ENCODE peak calls at places on chromosomes 4 and X, in seven cellular contexts. D is heart left ventricle, K is upper lobe of right lung, O is colonic mucosa, V is RWPE2, G is aorta, X is PC-3. M is an unnamed sample. For H3K27me3 and H3K4me1, the result is how much of the 10 kb centered on the place peaks cover.

GRCh38 chr4:1202526-1203378 is 30.4 kb upstream of the SPON2 start:
- DNase-seq in G (peak), X (no peak), V (peak), O (peak), K (peak), D (no peak), M (no peak)

GRCh38 chr4:57080781-57081650 is 29.2 kb downstream of the IGFBP7 start:
- DNase-seq in V (peak), X (peak), O (no peak), G (peak), K (no peak), D (no peak), M (no peak)

GRCh38 chrX:39163585-39163984 is 362.3 kb downstream of the MID1IP1 start:
- DNase-seq in O (no peak), V (no peak), K (no peak), X (no peak), G (no peak), D (no peak), M (no peak)

GRCh38 chrX:38206036-38206435 is 14.6 kb downstream of the SRPX start:
- DNase-seq in V (no peak), X (no peak), D (no peak), K (no peak), G (no peak), O (no peak), M (no peak)

GRCh38 chr4:28277931-28278330 is 1417.3 kb downstream of the STIM2 start:
- DNase-seq in K (no peak), D (no peak), G (no peak), X (peak), O (no peak), V (no peak), M (no peak)

GRCh38 chr4:119025916-119026661 is 109.5 kb upstream of the MYOZ2 start:
- DNase-seq in K (no peak), O (no peak), G (no peak), X (peak), D (no peak), V (no peak), M (no peak)

GRCh38 chr4:6898763-6899162 is 10.9 kb upstream of the TBC1D14 start:
- DNase-seq in X (no peak), O (no peak), V (no peak), D (no peak), G (no peak), K (no peak), M (no peak)

GRCh38 chr4:141117935-141118334 is 15.3 kb downstream of the RNF150 start:
- DNase-seq in K (no peak), O (no peak), X (no peak), G (no peak), V (no peak), D (no peak), M (no peak)

GRCh38 chr4:86274642-86275041 is 85.2 kb downstream of the MAPK10 start:
- DNase-seq in V (no peak), X (no peak), O (no peak), D (no peak), G (no peak), K (no peak), M (no peak)

GRCh38 chr4:165516281-165516833 is 137.5 kb downstream of the CPE start:
- DNase-seq in D (no peak), V (no peak), O (no peak), G (no peak), K (no peak), X (no peak), M (no peak)

GRCh38 chrX:111511477-111511876 is at the start of gene SERTM2:
- DNase-seq in G (no peak), X (no peak), O (no peak), D (no peak), K (no peak), V (no peak), M (no peak)

GRCh38 chrX:55220119-55220794 is at the start of gene PAGE5:
- DNase-seq in G (no peak), O (no peak), K (no peak), D (no peak), V (no peak), X (no peak), M (no peak)

GRCh38 chrX:150258463-150259430 is 104.4 kb upstream of the MAMLD1 start:
- DNase-seq in X (no peak), G (no peak), K (no peak), V (no peak), O (no peak), D (no peak), M (no peak)

GRCh38 chrX:10414872-10415703 is 205.3 kb downstream of the MID1 start:
- DNase-seq in K (no peak), O (no peak), X (peak), G (no peak), V (no peak), D (no peak), M (no peak)

GRCh38 chr4:10048931-10049655 is 27.8 kb upstream of the SLC2A9 start:
- DNase-seq in X (no peak), G (no peak), K (no peak), O (no peak), V (no peak), D (no peak), M (no peak)

GRCh38 chr4:114658179-114658578 is 59.6 kb downstream of the UGT8 start:
- DNase-seq in D (no peak), K (no peak), X (no peak), V (no peak), G (no peak), O (no peak), M (no peak)

GRCh38 chr4:119750771-119751170 is 122.2 kb upstream of the PDE5A start:
- DNase-seq in D (no peak), X (no peak), K (no peak), V (no peak), G (no peak), O (no peak), M (no peak)

GRCh38 chr4:159608434-159608833 is 505.6 kb downstream of the RAPGEF2 start:
- DNase-seq in O (no peak), V (no peak), G (no peak), X (peak), K (no peak), D (no peak), M (no peak)

GRCh38 chr4:173370130-173370476 is 651 bp upstream of the SAP30 start:
- DNase-seq in X (no peak), K (peak), D (peak), O (no peak), G (peak), V (no peak), M (peak)

GRCh38 chrX:154540897-154541535 is 5.6 kb downstream of the G6PD start:
- DNase-seq in X (peak), V (peak), O (no peak), D (no peak), G (no peak), K (peak), M (no peak)

GRCh38 chrX:54639346-54640102 is 109.5 kb downstream of the GNL3L start:
- DNase-seq in O (peak), G (peak), X (peak), K (peak), D (peak), V (peak), M (peak)

GRCh38 chr4:70603856-70604255 is 11.8 kb downstream of the AMBN start:
- DNase-seq in O (no peak), G (no peak), D (no peak), X (no peak), K (no peak), V (no peak), M (no peak)

GRCh38 chrX:16868920-16869319 is 1.2 kb downstream of the RBBP7 start:
- DNase-seq in O (no peak), K (no peak), X (no peak), G (no peak), V (no peak), D (no peak), M (no peak)

GRCh38 chr4:38177792-38178665 is 217.8 kb downstream of the PTTG2 start:
- DNase-seq in X (no peak), D (peak), K (peak), V (no peak), O (peak), G (peak), M (peak)

GRCh38 chr4:177404980-177405379 is 37.3 kb downstream of the AGA start:
- DNase-seq in D (no peak), K (no peak), O (no peak), G (no peak), X (no peak), V (no peak), M (no peak)

GRCh38 chrX:41824551-41824950 is 98.8 kb downstream of the CASK start:
- DNase-seq in X (peak), K (no peak), D (no peak), G (no peak), V (no peak), O (peak), M (no peak)

GRCh38 chr4:174828845-174829701 is at the start of gene GLRA3:
- DNase-seq in O (peak), X (peak), D (no peak), K (peak), G (peak), V (peak), M (no peak)

GRCh38 chrX:110402091-110402854 is 43.6 kb downstream of the RTL9 start:
- DNase-seq in K (no peak), V (peak), O (no peak), X (peak), D (no peak), G (no peak), M (no peak)

GRCh38 chr4:80006935-80007744 is 65.9 kb downstream of the ANTXR2 start:
- DNase-seq in X (no peak), D (no peak), V (no peak), G (no peak), O (no peak), K (no peak), M (no peak)

GRCh38 chr4:54959656-54960055 is 165.7 kb downstream of the KDR start:
- DNase-seq in V (no peak), D (no peak), K (no peak), G (no peak), X (no peak), O (no peak), M (no peak)

GRCh38 chr4:13168326-13168725 is 315.8 kb downstream of the RAB28 start:
- DNase-seq in V (no peak), X (no peak), D (no peak), G (no peak), O (no peak), K (no peak), M (no peak)

GRCh38 chrX:22399793-22400192 is 127.1 kb downstream of the CBLL2 start:
- DNase-seq in K (no peak), O (no peak), D (no peak), V (no peak), X (peak), G (no peak), M (no peak)

GRCh38 chrX:22395372-22395771 is 122.7 kb downstream of the CBLL2 start:
- DNase-seq in V (no peak), G (no peak), X (peak), O (no peak), D (no peak), K (no peak), M (no peak)

GRCh38 chrX:22397566-22397965 is 124.9 kb downstream of the CBLL2 start:
- DNase-seq in D (no peak), K (no peak), G (no peak), O (no peak), V (no peak), X (peak), M (no peak)

GRCh38 chrX:22392176-22392814 is 119.6 kb downstream of the CBLL2 start:
- DNase-seq in K (no peak), O (no peak), G (no peak), D (no peak), V (no peak), X (no peak), M (no peak)

GRCh38 chrX:22396408-22396807 is 123.7 kb downstream of the CBLL2 start:
- DNase-seq in V (no peak), O (no peak), D (no peak), X (peak), K (no peak), G (no peak), M (no peak)
- H3K27me3 ChIP-seq in V (under half), O (under half), D (under half), X (under half), K (under half), G (under half), M (under half)

GRCh38 chr4:20279381-20279780 is 27.7 kb downstream of the SLIT2 start:
- DNase-seq in K (no peak), G (no peak), V (no peak), X (peak), D (no peak), O (no peak), M (no peak)

GRCh38 chr4:20287246-20287645 is 35.5 kb downstream of the SLIT2 start:
- DNase-seq in V (no peak), K (no peak), D (no peak), G (no peak), X (no peak), O (no peak), M (no peak)

GRCh38 chr4:20281453-20281852 is 29.7 kb downstream of the SLIT2 start:
- DNase-seq in K (no peak), O (no peak), D (no peak), G (no peak), X (no peak), V (no peak), M (no peak)

GRCh38 chr4:20284990-20285389 is 33.3 kb downstream of the SLIT2 start:
- DNase-seq in V (no peak), O (no peak), D (no peak), G (no peak), K (no peak), X (peak), M (no peak)

GRCh38 chr4:20283039-20283438 is 31.3 kb downstream of the SLIT2 start:
- DNase-seq in G (no peak), X (no peak), O (no peak), V (no peak), K (no peak), D (no peak), M (no peak)
- H3K4me1 ChIP-seq in G (under half), X (under half), O (under half), V (under half), K (under half), D (under half), M (under half)

DNA sequence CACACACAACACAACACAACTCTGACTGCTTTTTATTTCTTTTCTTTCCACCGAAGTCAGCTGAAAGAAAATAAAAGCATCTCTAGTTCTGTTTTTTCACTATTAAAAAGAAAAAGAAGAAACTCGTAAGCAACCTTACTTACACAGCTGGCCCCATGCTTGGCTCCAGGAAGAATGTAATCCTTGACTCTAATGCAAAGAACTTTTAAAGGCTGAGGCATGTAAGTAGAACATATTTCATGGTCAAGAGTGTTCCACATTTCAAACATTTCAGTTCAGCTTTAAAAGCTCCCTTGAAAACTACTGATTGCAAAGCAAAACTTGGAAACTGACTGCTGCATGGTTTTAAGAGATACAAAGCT is 648 bp downstream of the GASK1B start:
- DNase-seq in G (no peak), O (no peak), X (peak), D (no peak), V (no peak), K (no peak), M (no peak)
- H3K27ac ChIP-seq in G (peak), O (peak), X (no peak), D (peak), V (peak), K (peak), M (no peak)

GRCh38 chr4:8332038-8332857 is 62.7 kb downstream of the HTRA3 start:
- DNase-seq in D (no peak), X (no peak), G (peak), O (no peak), V (peak), K (peak), M (no peak)
- H3K27me3 ChIP-seq in D (under half), X (under half), G (under half), O (under half), V (under half), K (under half), M (under half)

DNA sequence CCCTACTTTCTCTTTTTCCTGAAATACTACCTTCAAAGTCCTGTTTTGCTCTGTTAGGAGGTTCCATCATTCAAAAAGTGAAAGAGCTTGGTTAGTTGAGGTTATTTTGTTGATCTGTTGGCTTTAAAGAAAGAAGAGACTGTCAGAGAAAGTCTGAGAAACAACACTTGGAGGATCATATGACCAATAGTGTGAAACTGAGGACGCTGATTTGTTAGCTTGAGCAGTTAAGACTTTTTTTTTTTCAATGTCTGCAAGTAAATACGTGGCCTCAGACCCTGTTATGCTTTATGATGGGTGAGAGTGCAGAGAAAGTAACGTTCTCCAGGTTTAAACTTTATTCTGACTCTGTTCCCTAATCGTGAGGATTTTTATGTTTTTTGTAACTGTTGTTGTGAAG is 45.9 kb downstream of the GAB1 start:
- DNase-seq in O (no peak), G (no peak), V (no peak), X (no peak), D (no peak), K (no peak), M (no peak)
- H3K4me1 ChIP-seq in O (under half), G (under half), V (under half), X (under half), D (half or more), K (half or more), M (under half)

GRCh38 chr4:124936427-124936826 is 223.9 kb upstream of the ANKRD50 start:
- DNase-seq in K (no peak), G (no peak), X (no peak), V (no peak), O (no peak), D (peak), M (no peak)
- H3K27ac ChIP-seq in K (no peak), G (no peak), X (no peak), V (no peak), O (no peak), D (peak), M (no peak)

M was measured in CD8-positive, alpha-beta T cell.